ENCODE peak calls at places on chromosome 2, in six cellular contexts. Z is fibroblast of gingiva; B is activated CD4-positive, alpha-beta T cell treated with anti-CD3 and anti-CD28 coated beads, Interleukin-2, amount 50 U/mL, for 24 hours; F is stimulated activated CD4-positive, alpha-beta T cell treated with anti-CD3 and anti-CD28 coated beads, Interleukin-2, amount 100 ng/mL, for 24 hours; L is epithelial cell of prostate; M is effector memory CD8-positive, alpha-beta T cell. N is an unnamed sample.

GRCh38 chr2:46781468-46782189 is 134.0 kb downstream of the MCFD2 start:
- DNase-seq in Z (no peak), B (no peak), F (no peak), L (no peak), M (no peak), N (no peak)

GRCh38 chr2:20165677-20166509 is 59.0 kb downstream of the SDC1 start:
- DNase-seq in Z (no peak), B (no peak), F (no peak), L (no peak), M (no peak), N (no peak)

GRCh38 chr2:28101123-28101522 is 210.6 kb downstream of the BABAM2 start:
- DNase-seq in Z (no peak), B (no peak), F (no peak), L (peak; percentile 53), M (no peak), N (no peak)

GRCh38 chr2:58569460-58570185 is 328.5 kb upstream of the FANCL start:
- DNase-seq in Z (no peak), B (no peak), F (no peak), L (peak; percentile 29), M (no peak), N (no peak)

GRCh38 chr2:202317080-202317859 is 51.7 kb downstream of the NOP58 start:
- DNase-seq in Z (peak; percentile 72), B (no peak), F (no peak), L (no peak), M (no peak), N (peak; percentile 0)

GRCh38 chr2:66869076-66869475 is 434.2 kb downstream of the MEIS1 start:
- DNase-seq in Z (no peak), B (no peak), F (no peak), L (no peak), M (no peak), N (no peak)

GRCh38 chr2:88857951-88858406 is 166.5 kb downstream of the RPIA start:
- DNase-seq in Z (no peak), B (no peak), F (no peak), L (no peak), M (no peak), N (no peak)

GRCh38 chr2:56008661-56009411 is 85.3 kb upstream of the EFEMP1 start:
- DNase-seq in Z (peak; percentile 75), B (no peak), F (no peak), L (no peak), M (no peak), N (peak; percentile 69)

GRCh38 chr2:226705133-226705886 is 94.3 kb downstream of the IRS1 start:
- DNase-seq in Z (no peak), B (no peak), F (no peak), L (no peak), M (no peak), N (no peak)

GRCh38 chr2:157257312-157258252 is at the start of gene GALNT5:
- DNase-seq in Z (peak; percentile 54), B (no peak), F (no peak), L (no peak), M (no peak), N (no peak)

GRCh38 chr2:62577994-62578836 is 72.2 kb upstream of the TMEM17 start:
- DNase-seq in Z (peak; percentile 94), B (no peak), F (no peak), L (peak; percentile 90), M (no peak), N (no peak)

GRCh38 chr2:101124061-101124460 is 27.1 kb downstream of the TBC1D8 start:
- DNase-seq in Z (peak; percentile 24), B (no peak), F (no peak), L (no peak), M (no peak), N (no peak)

GRCh38 chr2:182456784-182457183 is 29.9 kb upstream of the PDE1A start:
- DNase-seq in Z (peak; percentile 49), B (no peak), F (no peak), L (no peak), M (no peak), N (no peak)

GRCh38 chr2:108634591-108635160 is 84.6 kb upstream of the RANBP2 start:
- DNase-seq in Z (no peak), B (no peak), F (no peak), L (no peak), M (no peak), N (no peak)

GRCh38 chr2:69762513-69763494 is 20.9 kb downstream of the ANXA4 start:
- DNase-seq in Z (no peak), B (no peak), F (no peak), L (no peak), M (no peak), N (no peak)

GRCh38 chr2:26911911-26912861 is 58.3 kb upstream of the MAPRE3 start:
- DNase-seq in Z (peak; percentile 15), B (no peak), F (no peak), L (no peak), M (no peak), N (no peak)

GRCh38 chr2:20745924-20746555 is 76.9 kb downstream of the LDAH start:
- DNase-seq in Z (no peak), B (no peak), F (no peak), L (peak; percentile 2), M (no peak), N (no peak)

N was measured in caudate nucleus.